ENCODE peak calls at places on chromosomes 13 and 19, in ten cellular contexts. One of them, this sample, is unnamed.
A peak's percentile ranks its signal among the peaks of the same experiment; 100 is the strongest.

GRCh38 chr19:40414536-40415535 is 1.7 kb upstream of the PRX start:
- DNase-seq in stimulated activated CD4-positive, alpha-beta T cell treated with anti-CD3 and anti-CD28 coated beads, Interleukin-2, amount 100 ng/mL, for 24 hours: no peak
- DNase-seq in ELR: no peak
- DNase-seq in left lung: peak; percentile 62
- DNase-seq in head of caudate nucleus: no peak
- DNase-seq in activated CD8-positive, alpha-beta T cell treated with anti-CD3 and anti-CD28 coated beads, Interleukin-2, amount 10 ng/mL, durations not matched to agents 7 days and 5 days: no peak
- DNase-seq in M059J: no peak
- DNase-seq in NCI-H1048: no peak
- DNase-seq in activated CD4-positive, alpha-beta memory T cell treated with anti-CD3 and anti-CD28 coated beads, Interleukin-2, amount 10 ng/mL, durations not matched to agents 7 days and 5 days: no peak
- DNase-seq in sciatic nerve: no peak
- DNase-seq in this sample: no peak

GRCh38 chr19:41462497-41462896 is 19.5 kb downstream of the ERICH4 start:
- DNase-seq in stimulated activated CD4-positive, alpha-beta T cell treated with anti-CD3 and anti-CD28 coated beads, Interleukin-2, amount 100 ng/mL, for 24 hours: no peak
- DNase-seq in ELR: no peak
- DNase-seq in left lung: no peak
- DNase-seq in head of caudate nucleus: no peak
- DNase-seq in activated CD8-positive, alpha-beta T cell treated with anti-CD3 and anti-CD28 coated beads, Interleukin-2, amount 10 ng/mL, durations not matched to agents 7 days and 5 days: no peak
- DNase-seq in M059J: no peak
- DNase-seq in NCI-H1048: no peak
- DNase-seq in activated CD4-positive, alpha-beta memory T cell treated with anti-CD3 and anti-CD28 coated beads, Interleukin-2, amount 10 ng/mL, durations not matched to agents 7 days and 5 days: no peak
- DNase-seq in sciatic nerve: no peak
- DNase-seq in this sample: no peak

GRCh38 chr13:41764558-41764957 is 196.4 kb downstream of the VWA8 start:
- DNase-seq in stimulated activated CD4-positive, alpha-beta T cell treated with anti-CD3 and anti-CD28 coated beads, Interleukin-2, amount 100 ng/mL, for 24 hours: no peak
- DNase-seq in ELR: no peak
- DNase-seq in left lung: no peak
- DNase-seq in head of caudate nucleus: no peak
- DNase-seq in activated CD8-positive, alpha-beta T cell treated with anti-CD3 and anti-CD28 coated beads, Interleukin-2, amount 10 ng/mL, durations not matched to agents 7 days and 5 days: no peak
- DNase-seq in M059J: no peak
- DNase-seq in NCI-H1048: no peak
- DNase-seq in activated CD4-positive, alpha-beta memory T cell treated with anti-CD3 and anti-CD28 coated beads, Interleukin-2, amount 10 ng/mL, durations not matched to agents 7 days and 5 days: no peak
- DNase-seq in sciatic nerve: no peak
- DNase-seq in this sample: no peak

GRCh38 chr13:96075953-96076543 is 13.9 kb upstream of the HS6ST3 start:
- DNase-seq in stimulated activated CD4-positive, alpha-beta T cell treated with anti-CD3 and anti-CD28 coated beads, Interleukin-2, amount 100 ng/mL, for 24 hours: no peak
- DNase-seq in ELR: peak; percentile 50
- DNase-seq in left lung: no peak
- DNase-seq in head of caudate nucleus: no peak
- DNase-seq in activated CD8-positive, alpha-beta T cell treated with anti-CD3 and anti-CD28 coated beads, Interleukin-2, amount 10 ng/mL, durations not matched to agents 7 days and 5 days: no peak
- DNase-seq in M059J: peak; percentile 23
- DNase-seq in NCI-H1048: no peak
- DNase-seq in activated CD4-positive, alpha-beta memory T cell treated with anti-CD3 and anti-CD28 coated beads, Interleukin-2, amount 10 ng/mL, durations not matched to agents 7 days and 5 days: no peak
- DNase-seq in sciatic nerve: no peak
- DNase-seq in this sample: peak; percentile 25

GRCh38 chr13:29859971-29860370 is 9.6 kb upstream of the UBL3 start:
- DNase-seq in stimulated activated CD4-positive, alpha-beta T cell treated with anti-CD3 and anti-CD28 coated beads, Interleukin-2, amount 100 ng/mL, for 24 hours: no peak
- DNase-seq in ELR: peak; percentile 93
- DNase-seq in left lung: no peak
- DNase-seq in head of caudate nucleus: no peak
- DNase-seq in activated CD8-positive, alpha-beta T cell treated with anti-CD3 and anti-CD28 coated beads, Interleukin-2, amount 10 ng/mL, durations not matched to agents 7 days and 5 days: no peak
- DNase-seq in M059J: peak; percentile 76
- DNase-seq in NCI-H1048: no peak
- DNase-seq in activated CD4-positive, alpha-beta memory T cell treated with anti-CD3 and anti-CD28 coated beads, Interleukin-2, amount 10 ng/mL, durations not matched to agents 7 days and 5 days: no peak
- DNase-seq in sciatic nerve: no peak
- DNase-seq in this sample: no peak

GRCh38 chr13:64778002-64778401 is 2452.1 kb downstream of the PCDH9 start:
- DNase-seq in stimulated activated CD4-positive, alpha-beta T cell treated with anti-CD3 and anti-CD28 coated beads, Interleukin-2, amount 100 ng/mL, for 24 hours: no peak
- DNase-seq in ELR: no peak
- DNase-seq in left lung: no peak
- DNase-seq in head of caudate nucleus: no peak
- DNase-seq in activated CD8-positive, alpha-beta T cell treated with anti-CD3 and anti-CD28 coated beads, Interleukin-2, amount 10 ng/mL, durations not matched to agents 7 days and 5 days: no peak
- DNase-seq in M059J: no peak
- DNase-seq in NCI-H1048: no peak
- DNase-seq in activated CD4-positive, alpha-beta memory T cell treated with anti-CD3 and anti-CD28 coated beads, Interleukin-2, amount 10 ng/mL, durations not matched to agents 7 days and 5 days: no peak
- DNase-seq in sciatic nerve: no peak
- DNase-seq in this sample: no peak

GRCh38 chr13:24716011-24716410 is 35.8 kb downstream of the ATP12A start:
- DNase-seq in stimulated activated CD4-positive, alpha-beta T cell treated with anti-CD3 and anti-CD28 coated beads, Interleukin-2, amount 100 ng/mL, for 24 hours: no peak
- DNase-seq in ELR: no peak
- DNase-seq in left lung: no peak
- DNase-seq in head of caudate nucleus: no peak
- DNase-seq in activated CD8-positive, alpha-beta T cell treated with anti-CD3 and anti-CD28 coated beads, Interleukin-2, amount 10 ng/mL, durations not matched to agents 7 days and 5 days: no peak
- DNase-seq in M059J: no peak
- DNase-seq in NCI-H1048: no peak
- DNase-seq in activated CD4-positive, alpha-beta memory T cell treated with anti-CD3 and anti-CD28 coated beads, Interleukin-2, amount 10 ng/mL, durations not matched to agents 7 days and 5 days: no peak
- DNase-seq in sciatic nerve: no peak
- DNase-seq in this sample: no peak

GRCh38 chr13:39051157-39051556 is 12.9 kb downstream of the NHLRC3 start:
- DNase-seq in stimulated activated CD4-positive, alpha-beta T cell treated with anti-CD3 and anti-CD28 coated beads, Interleukin-2, amount 100 ng/mL, for 24 hours: no peak
- DNase-seq in ELR: peak; percentile 70
- DNase-seq in left lung: no peak
- DNase-seq in head of caudate nucleus: no peak
- DNase-seq in activated CD8-positive, alpha-beta T cell treated with anti-CD3 and anti-CD28 coated beads, Interleukin-2, amount 10 ng/mL, durations not matched to agents 7 days and 5 days: no peak
- DNase-seq in M059J: peak; percentile 42
- DNase-seq in NCI-H1048: no peak
- DNase-seq in activated CD4-positive, alpha-beta memory T cell treated with anti-CD3 and anti-CD28 coated beads, Interleukin-2, amount 10 ng/mL, durations not matched to agents 7 days and 5 days: no peak
- DNase-seq in sciatic nerve: no peak
- DNase-seq in this sample: peak; percentile 52

GRCh38 chr13:24668955-24669354 is 11.3 kb upstream of the ATP12A start:
- DNase-seq in stimulated activated CD4-positive, alpha-beta T cell treated with anti-CD3 and anti-CD28 coated beads, Interleukin-2, amount 100 ng/mL, for 24 hours: no peak
- DNase-seq in ELR: no peak
- DNase-seq in left lung: peak; percentile 80
- DNase-seq in head of caudate nucleus: no peak
- DNase-seq in activated CD8-positive, alpha-beta T cell treated with anti-CD3 and anti-CD28 coated beads, Interleukin-2, amount 10 ng/mL, durations not matched to agents 7 days and 5 days: no peak
- DNase-seq in M059J: peak; percentile 18
- DNase-seq in NCI-H1048: no peak
- DNase-seq in activated CD4-positive, alpha-beta memory T cell treated with anti-CD3 and anti-CD28 coated beads, Interleukin-2, amount 10 ng/mL, durations not matched to agents 7 days and 5 days: no peak
- DNase-seq in sciatic nerve: no peak
- DNase-seq in this sample: no peak

GRCh38 chr13:109610517-109610916 is 175.9 kb downstream of the IRS2 start:
- DNase-seq in stimulated activated CD4-positive, alpha-beta T cell treated with anti-CD3 and anti-CD28 coated beads, Interleukin-2, amount 100 ng/mL, for 24 hours: no peak
- DNase-seq in ELR: peak; percentile 35
- DNase-seq in left lung: peak; percentile 83
- DNase-seq in head of caudate nucleus: peak; percentile 34
- DNase-seq in activated CD8-positive, alpha-beta T cell treated with anti-CD3 and anti-CD28 coated beads, Interleukin-2, amount 10 ng/mL, durations not matched to agents 7 days and 5 days: peak; percentile 50
- DNase-seq in M059J: peak; percentile 20
- DNase-seq in NCI-H1048: no peak
- DNase-seq in activated CD4-positive, alpha-beta memory T cell treated with anti-CD3 and anti-CD28 coated beads, Interleukin-2, amount 10 ng/mL, durations not matched to agents 7 days and 5 days: peak; percentile 29
- DNase-seq in sciatic nerve: no peak
- DNase-seq in this sample: peak; percentile 28